ENCODE peak calls at places on chromosomes 3 and 15, in ten cellular contexts. P is left ventricle myocardium inferior, E is testis, S is A673, Z is RWPE2, O is tibial artery, I is adrenal gland, J is A549, U is lower lobe of right lung, X is ovary. M is an unnamed sample.

GRCh38 chr3:16482770-16483531 is 30.5 kb downstream of the RFTN1 start:
- DNase-seq in P (no peak), E (no peak), S (no peak), Z (no peak), O (no peak), I (no peak), J (peak; percentile 46), U (peak; percentile 82), X (no peak), M (no peak)

GRCh38 chr3:191085091-191085490 is 114.0 kb upstream of the OSTN start:
- DNase-seq in P (no peak), E (no peak), S (no peak), Z (no peak), O (no peak), I (no peak), J (no peak), U (no peak), X (no peak), M (no peak)

GRCh38 chr15:71997691-71998090 is 120.3 kb downstream of the MYO9A start:
- DNase-seq in P (no peak), E (no peak), S (peak; percentile 59), Z (no peak), O (no peak), I (no peak), J (no peak), U (no peak), X (no peak), M (no peak)

GRCh38 chr3:56819016-56819809 is 17.5 kb upstream of the ARHGEF3 start:
- DNase-seq in P (no peak), E (no peak), S (no peak), Z (no peak), O (no peak), I (no peak), J (peak; percentile 14), U (no peak), X (no peak), M (no peak)

GRCh38 chr3:17025594-17026139 is 140.9 kb downstream of the PLCL2 start:
- DNase-seq in P (no peak), E (no peak), S (no peak), Z (no peak), O (no peak), I (no peak), J (no peak), U (no peak), X (no peak), M (no peak)

GRCh38 chr3:155219106-155219505 is 74.4 kb downstream of the STRIT1 start:
- DNase-seq in P (no peak), E (no peak), S (no peak), Z (no peak), O (no peak), I (no peak), J (no peak), U (no peak), X (no peak), M (no peak)

GRCh38 chr3:53191836-53192480 is 30.9 kb downstream of the PRKCD start:
- DNase-seq in P (no peak), E (no peak), S (no peak), Z (no peak), O (peak; percentile 56), I (no peak), J (no peak), U (no peak), X (no peak), M (no peak)

GRCh38 chr3:139388077-139388476 is 1.4 kb downstream of the COPB2 start:
- DNase-seq in P (no peak), E (no peak), S (no peak), Z (no peak), O (no peak), I (no peak), J (no peak), U (no peak), X (no peak), M (no peak)

GRCh38 chr15:79778378-79778990 is 118.3 kb downstream of the MTHFS start:
- DNase-seq in P (no peak), E (no peak), S (no peak), Z (no peak), O (no peak), I (no peak), J (no peak), U (no peak), X (no peak), M (no peak)

GRCh38 chr3:69762790-69763229 is 23.5 kb downstream of the MITF start:
- DNase-seq in P (no peak), E (no peak), S (no peak), Z (no peak), O (no peak), I (no peak), J (no peak), U (no peak), X (no peak), M (no peak)
- H3K4me3 ChIP-seq in P (no peak overlapping the region), E (no peak overlapping the region), S (no peak overlapping the region), Z (no peak overlapping the region), O (no peak overlapping the region), I (no peak overlapping the region), J (peak overlapping the region; percentile 32), U (no peak overlapping the region), X (no peak overlapping the region), M (no peak overlapping the region)

GRCh38 chr3:160133757-160134156 is 91.5 kb upstream of the C3orf80 start:
- DNase-seq in P (no peak), E (no peak), S (no peak), Z (no peak), O (no peak), I (no peak), J (peak; percentile 66), U (no peak), X (no peak), M (no peak)
- TF ChIP-seq CTCF in P (peak; percentile 9), E (no peak), S (peak; percentile 20), Z (peak; percentile 17), O (no peak), I (no peak), J (no peak), U (peak; percentile 8), X (no peak), M (peak; percentile 8)

GRCh38 chr3:152087153-152087552 is 181.6 kb upstream of the MBNL1 start:
- DNase-seq in P (no peak), E (no peak), S (no peak), Z (no peak), O (peak; percentile 67), I (no peak), J (no peak), U (no peak), X (no peak), M (no peak)
- H3K9me3 ChIP-seq in P (no peaks in the 10 kb centered on the region), E (no peaks in the 10 kb centered on the region), S (no peaks in the 10 kb centered on the region), Z (no peaks in the 10 kb centered on the region), O (no peaks in the 10 kb centered on the region), I (no peaks in the 10 kb centered on the region), J (no peaks in the 10 kb centered on the region), U (no peaks in the 10 kb centered on the region), X (no peaks in the 10 kb centered on the region), M (no peaks in the 10 kb centered on the region)

GRCh38 chr3:184907941-184908649 is 96.1 kb downstream of the VPS8 start:
- DNase-seq in P (peak; percentile 19), E (no peak), S (no peak), Z (no peak), O (no peak), I (no peak), J (no peak), U (no peak), X (no peak), M (no peak)
- H3K4me3 ChIP-seq in P (no peak overlapping the region), E (no peak overlapping the region), S (no peak overlapping the region), Z (no peak overlapping the region), O (no peak overlapping the region), I (no peak overlapping the region), J (no peak overlapping the region), U (no peak overlapping the region), X (no peak overlapping the region), M (no peak overlapping the region)